ENCODE peak calls at places on chromosomes 2 and 18, in seven cellular contexts. W is activated CD4-positive, alpha-beta T cell treated with anti-CD3 and anti-CD28 coated beads for 48 hours; V is RPMI8226; T is fibroblast of lung; C is SK-N-DZ; O is hippocampal formation; J is GOT3. F is an unnamed sample.
A peak's percentile ranks its signal among the peaks of the same experiment; 100 is the strongest.

GRCh38 chr2:24317491-24317920 is 42.8 kb downstream of the ITSN2 start:
- DNase-seq in W (no peak), V (no peak), T (peak; percentile 12), C (no peak), O (no peak), J (no peak), F (peak; percentile 23)

GRCh38 chr18:38422216-38422615 is 856.6 kb upstream of the CELF4 start:
- DNase-seq in W (no peak), V (no peak), T (no peak), C (no peak), O (no peak), J (no peak), F (no peak)

GRCh38 chr2:173750332-173750731 is 214.8 kb downstream of the SP3 start:
- DNase-seq in W (no peak), V (no peak), T (peak; percentile 46), C (no peak), O (no peak), J (no peak), F (no peak)

GRCh38 chr2:228700638-228701037 is 519.2 kb upstream of the SPHKAP start:
- DNase-seq in W (no peak), V (no peak), T (peak; percentile 85), C (no peak), O (no peak), J (no peak), F (no peak)

GRCh38 chr18:12744103-12744502 is 41.3 kb downstream of the PSMG2 start:
- DNase-seq in W (no peak), V (peak; percentile 55), T (peak; percentile 84), C (peak; percentile 36), O (peak; percentile 42), J (no peak), F (no peak)

GRCh38 chr2:143429932-143430331 is 300.7 kb downstream of the ARHGAP15 start:
- DNase-seq in W (no peak), V (no peak), T (peak; percentile 30), C (no peak), O (no peak), J (no peak), F (no peak)

GRCh38 chr2:73218298-73218697 is 4.3 kb downstream of the SMYD5 start:
- DNase-seq in W (no peak), V (no peak), T (peak; percentile 8), C (no peak), O (no peak), J (no peak), F (no peak)

GRCh38 chr2:113973856-113974255 is 84.0 kb downstream of the ACTR3 start:
- DNase-seq in W (no peak), V (no peak), T (no peak), C (no peak), O (no peak), J (no peak), F (no peak)

GRCh38 chr2:54490863-54491262 is 34.7 kb downstream of the SPTBN1 start:
- DNase-seq in W (no peak), V (no peak), T (no peak), C (no peak), O (no peak), J (no peak), F (no peak)

GRCh38 chr2:127080226-127080940 is 26.6 kb downstream of the BIN1 start:
- DNase-seq in W (peak; percentile 73), V (no peak), T (no peak), C (no peak), O (no peak), J (no peak), F (peak; percentile 87)

GRCh38 chr2:160859086-160859485 is 301.1 kb upstream of the TANK start:
- DNase-seq in W (no peak), V (peak; percentile 10), T (no peak), C (no peak), O (no peak), J (no peak), F (no peak)

GRCh38 chr2:191950132-191950885 is 103.4 kb upstream of the CAVIN2 start:
- DNase-seq in W (no peak), V (no peak), T (peak; percentile 66), C (no peak), O (no peak), J (no peak), F (no peak)

GRCh38 chr18:13147146-13147545 is 71.4 kb upstream of the LDLRAD4 start:
- DNase-seq in W (no peak), V (no peak), T (no peak), C (no peak), O (no peak), J (no peak), F (no peak)

GRCh38 chr2:165609672-165610071 is 140.2 kb downstream of the CSRNP3 start:
- DNase-seq in W (no peak), V (no peak), T (no peak), C (no peak), O (no peak), J (no peak), F (no peak)

GRCh38 chr2:233929352-233929843 is 12.2 kb downstream of the TRPM8 start:
- DNase-seq in W (no peak), V (peak; percentile 5), T (no peak), C (no peak), O (no peak), J (no peak), F (no peak)

GRCh38 chr2:179268277-179268935 is 3.8 kb upstream of the SESTD1 start:
- DNase-seq in W (peak; percentile 31), V (no peak), T (peak; percentile 34), C (no peak), O (no peak), J (peak; percentile 6), F (peak; percentile 60)

GRCh38 chr2:227482638-227483340 is 10.8 kb downstream of the AGFG1 start:
- DNase-seq in W (no peak), V (no peak), T (peak; percentile 47), C (no peak), O (no peak), J (no peak), F (no peak)

GRCh38 chr18:36402765-36403396 is 105.4 kb downstream of the FHOD3 start:
- DNase-seq in W (no peak), V (no peak), T (peak; percentile 11), C (no peak), O (no peak), J (no peak), F (no peak)

GRCh38 chr2:177784449-177784845 is 288.1 kb downstream of the PDE11A start:
- DNase-seq in W (no peak), V (peak; percentile 35), T (peak; percentile 79), C (no peak), O (no peak), J (no peak), F (peak; percentile 34)

F was measured in activated CD4-positive, alpha-beta memory T cell treated with anti-CD3 and anti-CD28 coated beads for 36 hours.